ENCODE peak calls at places on chromosome 21, in four cellular contexts. One of them, this sample, is unnamed.

GRCh38 chr21:42309753-42310213 is 5.4 kb downstream of the TFF3 start:
- DNase-seq in fibroblast of lung: peak
- DNase-seq in endothelial cell of umbilical vein: peak
- DNase-seq in T-helper 1 cell: peak
- DNase-seq in this sample: no peak

GRCh38 chr21:34770581-34770980 is 101.8 kb downstream of the CLIC6 start:
- DNase-seq in fibroblast of lung: peak
- DNase-seq in endothelial cell of umbilical vein: no peak
- DNase-seq in T-helper 1 cell: no peak
- DNase-seq in this sample: no peak

GRCh38 chr21:33169360-33169759 is 60.4 kb upstream of the IFNAR2 start:
- DNase-seq in fibroblast of lung: no peak
- DNase-seq in endothelial cell of umbilical vein: no peak
- DNase-seq in T-helper 1 cell: no peak
- DNase-seq in this sample: no peak

GRCh38 chr21:42040411-42041180 is 30.4 kb upstream of the ZBTB21 start:
- DNase-seq in fibroblast of lung: peak
- DNase-seq in endothelial cell of umbilical vein: peak
- DNase-seq in T-helper 1 cell: no peak
- DNase-seq in this sample: no peak

GRCh38 chr21:45148316-45149000 is 74.1 kb downstream of the ADARB1 start:
- DNase-seq in fibroblast of lung: no peak
- DNase-seq in endothelial cell of umbilical vein: no peak
- DNase-seq in T-helper 1 cell: no peak
- DNase-seq in this sample: no peak

GRCh38 chr21:43613755-43614638 is 45.3 kb downstream of the HSF2BP start:
- DNase-seq in fibroblast of lung: peak
- DNase-seq in endothelial cell of umbilical vein: no peak
- DNase-seq in T-helper 1 cell: no peak
- DNase-seq in this sample: no peak

GRCh38 chr21:45317401-45318145 is 29.9 kb upstream of the POFUT2 start:
- DNase-seq in fibroblast of lung: peak
- DNase-seq in endothelial cell of umbilical vein: peak
- DNase-seq in T-helper 1 cell: no peak
- DNase-seq in this sample: no peak

GRCh38 chr21:43572443-43572842 is 86.8 kb downstream of the HSF2BP start:
- DNase-seq in fibroblast of lung: no peak
- DNase-seq in endothelial cell of umbilical vein: no peak
- DNase-seq in T-helper 1 cell: no peak
- DNase-seq in this sample: no peak

GRCh38 chr21:44943686-44944550 is 4.1 kb downstream of the SLX9 start:
- DNase-seq in fibroblast of lung: no peak
- DNase-seq in endothelial cell of umbilical vein: no peak
- DNase-seq in T-helper 1 cell: no peak
- DNase-seq in this sample: no peak

This sample was measured in SK-N-MC.